ENCODE peak calls at places on chromosomes 6 and 20, in nine cellular contexts. H is fibroblast of pulmonary artery; N is A549; O is progenitor cell of endocrine pancreas; R is bronchial epithelial cell; F is CD4-positive, alpha-beta memory T cell; D is ascending aorta; A is NCI-H345; T is retina. K is an unnamed sample.

GRCh38 chr6:128932061-128932460 is 49.1 kb downstream of the LAMA2 start:
- DNase-seq in H (peak; percentile 23), N (no peak), O (no peak), R (peak; percentile 99), F (no peak), D (no peak), A (no peak), T (no peak), K (no peak)

GRCh38 chr6:155340464-155341129 is 26.3 kb upstream of the TFB1M start:
- DNase-seq in H (peak; percentile 67), N (no peak), O (no peak), R (peak; percentile 25), F (no peak), D (no peak), A (no peak), T (no peak), K (no peak)

GRCh38 chr20:25248501-25249172 is 752 bp downstream of the PYGB start:
- DNase-seq in H (peak; percentile 53), N (peak; percentile 50), O (peak; percentile 28), R (no peak), F (no peak), D (no peak), A (peak; percentile 58), T (peak; percentile 76), K (no peak)

GRCh38 chr6:27472182-27472616 is 706 bp downstream of the ZNF184 start:
- DNase-seq in H (peak; percentile 81), N (peak; percentile 33), O (no peak), R (peak; percentile 68), F (no peak), D (peak; percentile 51), A (peak; percentile 69), T (no peak), K (peak; percentile 68)

GRCh38 chr6:85044336-85044735 is 279.9 kb upstream of the TBX18 start:
- DNase-seq in H (peak; percentile 47), N (no peak), O (no peak), R (no peak), F (no peak), D (no peak), A (no peak), T (no peak), K (no peak)

GRCh38 chr6:34809914-34810882 is 18.3 kb downstream of the BLTP3A start:
- DNase-seq in H (no peak), N (no peak), O (no peak), R (peak; percentile 65), F (no peak), D (no peak), A (no peak), T (no peak), K (no peak)

GRCh38 chr20:50663095-50663821 is 28.1 kb downstream of the RIPOR3 start:
- DNase-seq in H (no peak), N (no peak), O (no peak), R (peak; percentile 79), F (no peak), D (no peak), A (peak; percentile 9), T (no peak), K (no peak)

GRCh38 chr6:43698584-43699349 is 11.2 kb upstream of the MRPS18A start:
- DNase-seq in H (peak; percentile 80), N (no peak), O (no peak), R (peak; percentile 27), F (no peak), D (no peak), A (no peak), T (peak; percentile 35), K (no peak)

GRCh38 chr6:150134280-150134920 is 8.4 kb upstream of the PPP1R14C start:
- DNase-seq in H (no peak), N (no peak), O (no peak), R (no peak), F (no peak), D (no peak), A (no peak), T (no peak), K (no peak)

GRCh38 chr20:57342829-57343228 is 8.2 kb upstream of the RAE1 start:
- DNase-seq in H (peak; percentile 19), N (no peak), O (no peak), R (peak; percentile 72), F (no peak), D (no peak), A (no peak), T (no peak), K (no peak)

GRCh38 chr6:18503588-18504231 is 116.6 kb downstream of the RNF144B start:
- DNase-seq in H (peak; percentile 87), N (peak; percentile 26), O (peak; percentile 31), R (peak; percentile 79), F (peak; percentile 39), D (no peak), A (peak; percentile 69), T (peak; percentile 73), K (no peak)

GRCh38 chr20:63171991-63172390 is 43.9 kb downstream of the YTHDF1 start:
- DNase-seq in H (no peak), N (no peak), O (no peak), R (no peak), F (no peak), D (no peak), A (no peak), T (no peak), K (no peak)

GRCh38 chr20:32596681-32597252 is 11.6 kb upstream of the NOL4L start:
- DNase-seq in H (no peak), N (no peak), O (no peak), R (no peak), F (no peak), D (no peak), A (no peak), T (no peak), K (no peak)

GRCh38 chr20:51144476-51144875 is 121.6 kb upstream of the KCNG1 start:
- DNase-seq in H (no peak), N (no peak), O (no peak), R (no peak), F (no peak), D (no peak), A (no peak), T (no peak), K (no peak)

GRCh38 chr6:46689657-46690056 is 2.0 kb downstream of the TDRD6 start:
- DNase-seq in H (no peak), N (no peak), O (no peak), R (no peak), F (no peak), D (no peak), A (no peak), T (no peak), K (no peak)

GRCh38 chr20:22807646-22808045 is 223.3 kb upstream of the FOXA2 start:
- DNase-seq in H (no peak), N (no peak), O (no peak), R (peak; percentile 54), F (no peak), D (no peak), A (no peak), T (no peak), K (no peak)

GRCh38 chr6:397056-397455 is 5.5 kb downstream of the IRF4 start:
- DNase-seq in H (no peak), N (no peak), O (no peak), R (no peak), F (no peak), D (no peak), A (no peak), T (no peak), K (no peak)

GRCh38 chr20:9912858-9913434 is 74.1 kb upstream of the PAK5 start:
- DNase-seq in H (peak; percentile 63), N (peak; percentile 38), O (peak; percentile 38), R (peak; percentile 43), F (peak; percentile 2), D (no peak), A (peak; percentile 50), T (peak; percentile 49), K (no peak)

GRCh38 chr6:33826537-33826936 is 22.7 kb upstream of the MLN start:
- DNase-seq in H (no peak), N (no peak), O (no peak), R (no peak), F (no peak), D (no peak), A (no peak), T (no peak), K (no peak)

GRCh38 chr20:37294262-37294981 is 5.0 kb downstream of the MANBAL start:
- DNase-seq in H (no peak), N (no peak), O (no peak), R (no peak), F (no peak), D (no peak), A (no peak), T (no peak), K (no peak)

GRCh38 chr6:113169484-113169883 is 687.7 kb upstream of the MARCKS start:
- DNase-seq in H (no peak), N (no peak), O (no peak), R (peak; percentile 19), F (no peak), D (no peak), A (no peak), T (no peak), K (no peak)

GRCh38 chr20:57048027-57048869 is 218.2 kb downstream of the BMP7 start:
- DNase-seq in H (peak; percentile 13), N (peak; percentile 88), O (peak; percentile 33), R (no peak), F (no peak), D (no peak), A (peak; percentile 36), T (peak; percentile 38), K (no peak)